ENCODE peak calls at places on chromosome X, in five cellular contexts. F, Z, E, H and P are unnamed samples.

GRCh38 chrX:10169180-10169579 is 12.4 kb downstream of the CLCN4 start:
- DNase-seq in F (peak; percentile 78), Z (no peak), E (no peak), H (no peak), P (no peak)

GRCh38 chrX:44572340-44572938 is 29.8 kb upstream of the FUNDC1 start:
- DNase-seq in F (no peak), Z (no peak), E (no peak), H (no peak), P (no peak)

GRCh38 chrX:476724-477075 is 90.0 kb upstream of the PPP2R3B start:
- DNase-seq in F (no peak), Z (no peak), E (no peak), H (no peak), P (no peak)

GRCh38 chrX:100615015-100615414 is 21.6 kb downstream of the TSPAN6 start:
- DNase-seq in F (peak; percentile 57), Z (peak; percentile 37), E (peak; percentile 7), H (peak; percentile 32), P (no peak)

GRCh38 chrX:138986866-138987265 is 275.3 kb upstream of the FGF13 start:
- DNase-seq in F (no peak), Z (no peak), E (no peak), H (no peak), P (no peak)

GRCh38 chrX:69070949-69071650 is 94.2 kb downstream of the PJA1 start:
- DNase-seq in F (no peak), Z (peak; percentile 63), E (no peak), H (no peak), P (no peak)

GRCh38 chrX:151704023-151704663 is 8.9 kb downstream of the PRRG3 start:
- DNase-seq in F (no peak), Z (no peak), E (no peak), H (no peak), P (no peak)

GRCh38 chrX:134572816-134573682 is 85.2 kb downstream of the PLAC1 start:
- DNase-seq in F (no peak), Z (no peak), E (no peak), H (no peak), P (no peak)

GRCh38 chrX:154373340-154374306 is 811 bp downstream of the FLNA start:
- DNase-seq in F (peak; percentile 59), Z (no peak), E (peak; percentile 43), H (peak; percentile 5), P (peak; percentile 72)

GRCh38 chrX:149568701-149569296 is 18.5 kb downstream of the MAGEA9B start:
- DNase-seq in F (no peak), Z (no peak), E (no peak), H (no peak), P (no peak)

GRCh38 chrX:154490021-154490413 is 412 bp downstream of the SLC10A3 start:
- DNase-seq in F (no peak), Z (peak; percentile 43), E (peak; percentile 28), H (no peak), P (no peak)

GRCh38 chrX:137684591-137684990 is 118.7 kb downstream of the ZIC3 start:
- DNase-seq in F (no peak), Z (no peak), E (no peak), H (no peak), P (no peak)

GRCh38 chrX:86887341-86887740 is 630.3 kb upstream of the KLHL4 start:
- DNase-seq in F (no peak), Z (no peak), E (no peak), H (no peak), P (no peak)

GRCh38 chrX:115642895-115643530 is 82.0 kb downstream of the PLS3 start:
- DNase-seq in F (peak; percentile 6), Z (peak; percentile 48), E (peak; percentile 14), H (peak; percentile 23), P (no peak)

GRCh38 chrX:40055495-40055894 is 42.3 kb downstream of the BCOR start:
- DNase-seq in F (no peak), Z (no peak), E (no peak), H (no peak), P (no peak)

GRCh38 chrX:55149242-55149641 is 60.4 kb downstream of the PAGE2 start:
- DNase-seq in F (no peak), Z (no peak), E (no peak), H (no peak), P (no peak)

GRCh38 chrX:95318882-95319281 is 1365.8 kb upstream of the DIAPH2 start:
- DNase-seq in F (peak; percentile 4), Z (peak; percentile 31), E (peak; percentile 1), H (no peak), P (no peak)

GRCh38 chrX:107199491-107199890 is 6.7 kb downstream of the NUP62CL start:
- DNase-seq in F (no peak), Z (no peak), E (no peak), H (no peak), P (no peak)

GRCh38 chrX:87634361-87634760 is 116.8 kb downstream of the KLHL4 start:
- DNase-seq in F (no peak), Z (no peak), E (no peak), H (no peak), P (no peak)

GRCh38 chrX:37545066-37545465 is 26.4 kb upstream of the LANCL3 start:
- DNase-seq in F (no peak), Z (no peak), E (no peak), H (no peak), P (no peak)

GRCh38 chrX:49186125-49187027 is at the start of gene PRICKLE3:
- DNase-seq in F (peak; percentile 61), Z (no peak), E (peak; percentile 77), H (no peak), P (no peak)

GRCh38 chrX:55312655-55313054 is 47.9 kb upstream of the PAGE3 start:
- DNase-seq in F (no peak), Z (no peak), E (no peak), H (no peak), P (no peak)

GRCh38 chrX:88612870-88613329 is 134.1 kb upstream of the CPXCR1 start:
- DNase-seq in F (peak; percentile 1), Z (no peak), E (no peak), H (no peak), P (no peak)

GRCh38 chrX:1492421-1493012 is 39.8 kb upstream of the ASMTL start:
- DNase-seq in F (no peak), Z (no peak), E (no peak), H (no peak), P (no peak)

GRCh38 chrX:103608305-103608963 is 671 bp downstream of the TCEAL3 start:
- DNase-seq in F (no peak), Z (peak; percentile 30), E (no peak), H (no peak), P (no peak)

GRCh38 chrX:1002611-1003010 is 209.8 kb downstream of the CRLF2 start:
- DNase-seq in F (no peak), Z (no peak), E (no peak), H (no peak), P (no peak)

GRCh38 chrX:15674899-15675489 is 10.4 kb upstream of the CLTRN start:
- DNase-seq in F (peak; percentile 76), Z (peak; percentile 86), E (peak; percentile 83), H (peak; percentile 89), P (peak; percentile 76)

GRCh38 chrX:56978172-56978571 is 17.2 kb downstream of the SPIN3 start:
- DNase-seq in F (peak; percentile 14), Z (peak; percentile 39), E (peak; percentile 27), H (peak; percentile 56), P (no peak)

GRCh38 chrX:152831391-152831790 is 528 bp downstream of the NSDHL start:
- DNase-seq in F (no peak), Z (no peak), E (peak; percentile 36), H (no peak), P (no peak)

GRCh38 chrX:152832520-152832919 is 1.7 kb downstream of the NSDHL start:
- DNase-seq in F (no peak), Z (no peak), E (no peak), H (no peak), P (no peak)

GRCh38 chrX:152833378-152833777 is 2.5 kb downstream of the NSDHL start:
- DNase-seq in F (peak; percentile 60), Z (no peak), E (no peak), H (no peak), P (no peak)

GRCh38 chrX:152824841-152825374 is 5.6 kb downstream of the CETN2 start:
- DNase-seq in F (no peak), Z (no peak), E (no peak), H (no peak), P (no peak)

GRCh38 chrX:152830312-152831305 is at the start of the genes CETN2 and NSDHL:
- DNase-seq in F (peak; percentile 91), Z (peak; percentile 99), E (peak; percentile 99), H (peak; percentile 80), P (peak; percentile 92)
- H2AFZ ChIP-seq in F (no peak within 1 kb of the TSS), Z (peak within 1 kb of the TSS; percentile 84), E (peak within 1 kb of the TSS; percentile 81), H (peak within 1 kb of the TSS; percentile 41), P (no peak within 1 kb of the TSS)

DNA sequence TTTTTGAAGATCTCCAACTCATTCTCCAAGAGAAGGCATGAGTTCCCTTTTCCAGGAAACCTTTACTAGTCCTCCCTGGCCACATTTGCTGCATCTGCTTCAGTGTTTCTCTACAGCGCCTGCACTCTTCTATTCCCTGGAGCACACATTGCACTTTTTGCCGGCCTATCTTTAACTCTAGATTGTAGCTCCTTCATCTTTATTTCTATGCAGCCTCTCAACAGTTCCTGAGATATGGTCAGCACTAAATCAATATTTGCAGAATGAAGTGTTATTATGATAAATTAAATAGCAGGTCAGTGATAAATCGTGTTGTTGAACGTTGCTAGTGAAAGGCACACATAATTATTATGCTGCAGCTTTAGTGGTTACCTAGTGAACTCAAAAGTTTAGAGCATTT is 88.3 kb downstream of the VCX3A start:
- DNase-seq in F (no peak), Z (no peak), E (no peak), H (no peak), P (no peak)
- TF ChIP-seq POLR2AphosphoS5 in F (no peak), Z (no peak), E (no peak), H (no peak), P (no peak)

DNA sequence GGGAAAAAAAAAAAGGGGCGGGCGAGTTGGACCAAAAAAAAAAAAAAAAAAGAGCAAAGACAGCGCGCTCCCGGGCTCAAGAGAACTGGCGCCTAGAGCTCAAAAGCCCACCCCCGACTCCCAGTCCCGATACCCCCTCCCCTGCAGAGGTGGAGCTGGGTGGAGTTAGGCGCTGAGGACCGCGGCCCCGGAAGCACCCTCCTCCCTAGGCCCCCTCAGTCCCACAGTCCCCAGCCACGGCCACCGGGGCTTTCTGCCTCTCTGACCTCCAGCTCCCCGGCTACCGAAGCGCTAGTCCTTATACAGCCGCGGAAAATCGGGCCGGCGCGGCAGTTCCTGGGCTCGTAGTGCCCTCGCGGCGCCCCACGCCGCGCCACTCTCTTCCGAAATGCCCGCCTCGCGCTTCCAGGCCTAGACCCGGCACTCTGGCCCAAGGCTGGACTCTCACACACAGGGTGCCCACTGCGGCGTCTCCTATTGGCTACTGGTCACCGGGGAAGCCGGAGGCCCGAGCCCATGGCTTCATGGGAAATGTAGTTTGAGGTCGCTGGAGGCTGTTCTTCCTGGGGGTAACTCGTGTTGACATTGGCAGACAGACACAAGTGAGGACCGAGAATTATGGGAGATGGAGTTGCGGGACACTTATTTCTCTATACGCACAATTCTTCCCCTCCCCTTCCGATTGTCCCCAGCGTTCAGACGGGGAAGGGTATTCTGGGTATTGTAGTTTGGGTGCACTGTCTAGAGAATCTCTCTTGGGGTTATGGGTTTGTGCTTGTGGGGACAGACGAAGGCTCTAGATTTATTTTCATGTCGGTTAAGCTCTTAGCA is at the start of gene ENOX2:
- DNase-seq in F (peak; percentile 95), Z (peak; percentile 81), E (peak; percentile 92), H (peak; percentile 89), P (peak; percentile 74)
- TF ChIP-seq EP300 in F (no peak), Z (no peak), E (no peak), H (no peak), P (no peak)

DNA sequence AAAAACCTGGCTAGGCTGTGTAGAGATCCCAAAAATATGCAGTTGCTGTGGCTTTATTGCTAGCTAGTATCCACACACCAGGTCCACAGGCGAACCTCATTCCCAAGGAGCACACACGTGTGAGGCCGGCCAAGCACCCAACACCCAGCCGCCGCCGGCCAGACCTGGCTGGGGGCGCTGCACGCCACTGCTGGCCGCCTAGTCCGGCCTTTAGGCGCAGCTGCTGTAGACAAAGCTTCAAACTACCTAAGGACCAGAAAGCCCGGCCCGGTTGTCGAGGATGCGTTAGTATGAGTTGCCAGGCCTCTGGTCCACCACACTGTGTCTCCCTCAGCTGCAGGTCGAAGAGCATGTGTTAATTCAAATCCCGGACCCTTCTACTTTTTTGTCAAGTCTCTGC is 3.1 kb downstream of the POU3F4 start:
- DNase-seq in F (no peak), Z (peak; percentile 21), E (no peak), H (no peak), P (peak; percentile 49)
- H2AFZ ChIP-seq in F (no peak overlapping the region), Z (no peak overlapping the region), E (no peak overlapping the region), H (no peak overlapping the region), P (no peak overlapping the region)